ENCODE peak calls at places on chromosomes 11 and 22, in nine cellular contexts. X is substantia nigra, S is A172, P is EH, C is T-cell, D is pancreas, L is NCI-H187, G is cardiac muscle cell, R is body of pancreas. Z is an unnamed sample.

GRCh38 chr11:131695889-131696429 is 325.5 kb downstream of the NTM start:
- DNase-seq in S (no peak), P (no peak), D (no peak), C (no peak), G (no peak), L (no peak), R (no peak), X (no peak), Z (no peak)

GRCh38 chr11:11841121-11841604 is 609 bp upstream of the USP47 start:
- DNase-seq in X (no peak), P (peak), G (no peak), S (no peak), C (no peak), D (peak), L (no peak), R (no peak), Z (no peak)

GRCh38 chr11:71181566-71181965 is 70.8 kb downstream of the SHANK2 start:
- DNase-seq in L (no peak), G (no peak), D (no peak), P (no peak), C (no peak), R (no peak), S (no peak), X (no peak), Z (no peak)

GRCh38 chr22:25903294-25903693 is 161.3 kb downstream of the MYO18B start:
- DNase-seq in G (no peak), S (no peak), C (no peak), P (no peak), L (no peak), X (no peak), D (no peak), R (no peak), Z (no peak)

GRCh38 chr11:7490054-7490453 is 4.7 kb downstream of the OLFML1 start:
- DNase-seq in X (no peak), D (no peak), L (no peak), R (no peak), G (peak), P (peak), C (no peak), S (peak), Z (no peak)

GRCh38 chr11:9254416-9254815 is 10.7 kb downstream of the DENND5A start:
- DNase-seq in C (no peak), S (no peak), P (peak), D (no peak), G (no peak), L (no peak), R (no peak), X (no peak), Z (no peak)

GRCh38 chr11:57031541-57031940 is 42.8 kb downstream of the OR5AK2 start:
- DNase-seq in D (no peak), S (no peak), X (no peak), R (no peak), L (no peak), C (no peak), G (peak), P (no peak), Z (no peak)

GRCh38 chr11:19890308-19890707 is 177.7 kb downstream of the NAV2 start:
- DNase-seq in C (no peak), G (peak), D (no peak), X (no peak), L (no peak), S (peak), P (peak), R (no peak), Z (peak)

GRCh38 chr11:99098751-99099150 is 78.0 kb downstream of the CNTN5 start:
- DNase-seq in S (no peak), C (no peak), X (no peak), P (no peak), D (no peak), G (no peak), R (no peak), L (no peak), Z (no peak)

GRCh38 chr22:17773606-17774205 is 563 bp downstream of the BID start:
- DNase-seq in D (peak), X (no peak), G (peak), R (peak), S (no peak), C (peak), P (peak), L (peak), Z (no peak)

GRCh38 chr11:12318791-12319733 is 58.3 kb upstream of the PARVA start:
- DNase-seq in D (no peak), R (no peak), G (peak), C (no peak), L (peak), X (no peak), P (peak), S (no peak), Z (no peak)

GRCh38 chr22:23501244-23501643 is 78.8 kb downstream of the IGLL1 start:
- DNase-seq in G (no peak), C (no peak), X (no peak), S (no peak), R (no peak), L (no peak), P (no peak), D (no peak), Z (no peak)

GRCh38 chr22:23888615-23889401 is 5.4 kb upstream of the MIF start:
- DNase-seq in R (no peak), G (peak), L (no peak), C (no peak), S (peak), P (peak), D (no peak), X (peak), Z (no peak)

GRCh38 chr22:43955883-43956286 is 643 bp downstream of the SAMM50 start:
- DNase-seq in S (no peak), G (peak), X (no peak), C (peak), L (no peak), D (no peak), R (no peak), P (no peak), Z (no peak)

GRCh38 chr11:36713715-36714114 is 115.7 kb upstream of the RAG2 start:
- DNase-seq in G (no peak), S (no peak), R (no peak), C (no peak), P (no peak), D (peak), X (no peak), L (no peak), Z (no peak)

GRCh38 chr11:129538323-129538722 is 162.7 kb downstream of the BARX2 start:
- DNase-seq in D (no peak), X (no peak), S (no peak), L (no peak), G (no peak), C (no peak), R (no peak), P (no peak), Z (no peak)

GRCh38 chr22:20176421-20177060 is 25.7 kb upstream of the CCDC188 start:
- DNase-seq in L (no peak), P (no peak), X (no peak), G (no peak), S (no peak), D (no peak), C (no peak), R (no peak), Z (no peak)

GRCh38 chr22:38513063-38513462 is 7.0 kb upstream of the DDX17 start:
- DNase-seq in S (no peak), C (peak), R (no peak), L (no peak), G (no peak), D (no peak), P (no peak), X (no peak), Z (no peak)

GRCh38 chr11:58796333-58797049 is 48.0 kb downstream of the GLYATL2 start:
- DNase-seq in C (no peak), X (no peak), D (peak), R (peak), S (no peak), P (peak), G (no peak), L (no peak), Z (no peak)

GRCh38 chr11:102640946-102641345 is 15.8 kb upstream of the MMP20 start:
- DNase-seq in R (no peak), S (no peak), L (no peak), P (no peak), D (no peak), X (no peak), C (no peak), G (no peak), Z (no peak)

GRCh38 chr11:74695705-74696280 is 35.4 kb downstream of the CHRDL2 start:
- DNase-seq in L (no peak), D (no peak), C (no peak), X (no peak), G (peak), R (no peak), P (peak), S (no peak), Z (no peak)

GRCh38 chr11:6022954-6023353 is 7.6 kb downstream of the OR56A1 start:
- DNase-seq in R (no peak), D (no peak), C (no peak), G (peak), P (peak), L (no peak), X (no peak), S (peak), Z (no peak)

Z was measured in T1000.